ENCODE peak calls at places on chromosomes 5 and 9, in six cellular contexts. Z, R, F, V, P and U are unnamed samples.

GRCh38 chr5:136731241-136731885 is 366.0 kb upstream of the TRPC7 start:
- DNase-seq in Z (no peak), R (no peak), F (peak), V (no peak), P (peak), U (no peak)

GRCh38 chr9:131276891-131277672 is 772 bp upstream of the FAM78A start:
- DNase-seq in Z (peak), R (no peak), F (no peak), V (peak), P (no peak), U (no peak)

GRCh38 chr5:11904270-11904906 is at the start of gene CTNND2:
- DNase-seq in Z (no peak), R (peak), F (peak), V (no peak), P (peak), U (no peak)

GRCh38 chr5:150303070-150303595 is 428 bp upstream of the ARSI start:
- DNase-seq in Z (no peak), R (no peak), F (no peak), V (no peak), P (no peak), U (peak)

GRCh38 chr5:134527156-134527960 is 1.9 kb downstream of the JADE2 start:
- DNase-seq in Z (peak), R (peak), F (peak), V (peak), P (peak), U (peak)

GRCh38 chr9:16090907-16091629 is 538.2 kb downstream of the CCDC171 start:
- DNase-seq in Z (no peak), R (no peak), F (peak), V (no peak), P (no peak), U (no peak)

GRCh38 chr9:19030899-19031298 is 2.1 kb downstream of the SAXO1 start:
- DNase-seq in Z (no peak), R (no peak), F (peak), V (no peak), P (no peak), U (no peak)

GRCh38 chr9:126708178-126708577 is 94.5 kb downstream of the LMX1B start:
- DNase-seq in Z (no peak), R (peak), F (no peak), V (no peak), P (no peak), U (peak)

GRCh38 chr9:125694478-125694877 is 12.5 kb downstream of the MAPKAP1 start:
- DNase-seq in Z (no peak), R (no peak), F (peak), V (no peak), P (no peak), U (no peak)

GRCh38 chr5:1038417-1039209 is 30.0 kb downstream of the NKD2 start:
- DNase-seq in Z (no peak), R (no peak), F (no peak), V (no peak), P (no peak), U (no peak)

GRCh38 chr9:133681658-133682306 is 45.6 kb downstream of the DBH start:
- DNase-seq in Z (no peak), R (no peak), F (no peak), V (no peak), P (no peak), U (no peak)

GRCh38 chr5:133401731-133402347 is 210.5 kb downstream of the FSTL4 start:
- DNase-seq in Z (no peak), R (no peak), F (no peak), V (no peak), P (no peak), U (no peak)

GRCh38 chr5:132500931-132501628 is 10.5 kb upstream of the IRF1 start:
- DNase-seq in Z (no peak), R (peak), F (peak), V (peak), P (peak), U (no peak)

GRCh38 chr5:40400245-40400644 is 279.5 kb upstream of the PTGER4 start:
- DNase-seq in Z (no peak), R (no peak), F (no peak), V (no peak), P (no peak), U (no peak)

GRCh38 chr9:93256878-93257807 is 73.2 kb downstream of the WNK2 start:
- DNase-seq in Z (no peak), R (no peak), F (no peak), V (no peak), P (no peak), U (peak)

GRCh38 chr5:107524111-107524510 is 146.6 kb downstream of the EFNA5 start:
- DNase-seq in Z (no peak), R (no peak), F (no peak), V (no peak), P (no peak), U (no peak)

GRCh38 chr5:155307219-155307618 is 293.7 kb downstream of the KIF4B start:
- DNase-seq in Z (no peak), R (no peak), F (no peak), V (no peak), P (no peak), U (no peak)

GRCh38 chr9:114286146-114286679 is 36.7 kb upstream of the ORM1 start:
- DNase-seq in Z (no peak), R (no peak), F (no peak), V (no peak), P (no peak), U (no peak)

GRCh38 chr5:83077662-83078261 is 415 bp downstream of the XRCC4 start:
- DNase-seq in Z (no peak), R (peak), F (peak), V (peak), P (no peak), U (no peak)